ENCODE peak calls at places on chromosomes 13 and 19, in four cellular contexts. I is T-helper 9 cell, B is colonic mucosa, N is cardiac septum. E is an unnamed sample.

GRCh38 chr13:65677906-65678305 is 1552.2 kb downstream of the PCDH9 start:
- DNase-seq in I (no peak), N (no peak), B (no peak), E (no peak)

GRCh38 chr13:36057041-36057440 is 74.1 kb downstream of the DCLK1 start:
- DNase-seq in B (no peak), I (no peak), N (no peak), E (no peak)

GRCh38 chr19:58059003-58059671 is at the start of gene ZNF135:
- DNase-seq in N (peak), B (peak), I (peak), E (no peak)

GRCh38 chr13:37357548-37357947 is 241.0 kb downstream of the POSTN start:
- DNase-seq in I (no peak), B (no peak), N (no peak), E (no peak)

GRCh38 chr13:40031031-40031430 is 375.6 kb downstream of the COG6 start:
- DNase-seq in I (no peak), N (no peak), B (no peak), E (no peak)

GRCh38 chr19:30034321-30034720 is 92.3 kb downstream of the URI1 start:
- DNase-seq in N (no peak), B (no peak), I (no peak), E (no peak)

GRCh38 chr19:56476671-56477428 is at the start of gene ZNF667:
- DNase-seq in I (no peak), B (peak), N (no peak), E (no peak)

GRCh38 chr19:15897026-15897737 is 692 bp downstream of the CYP4F2 start:
- DNase-seq in I (no peak), N (no peak), B (no peak), E (no peak)

GRCh38 chr19:19110410-19111137 is 27.7 kb downstream of the TMEM161A start:
- DNase-seq in N (no peak), B (no peak), I (no peak), E (no peak)

GRCh38 chr13:73259061-73259908 is 200.5 kb downstream of the KLF5 start:
- DNase-seq in I (no peak), N (no peak), B (no peak), E (no peak)

GRCh38 chr19:53879145-53880037 is 2.6 kb upstream of the PRKCG start:
- DNase-seq in B (peak), N (peak), I (peak), E (peak)

GRCh38 chr19:29372461-29372860 is 153.3 kb upstream of the VSTM2B start:
- DNase-seq in I (no peak), N (no peak), B (no peak), E (no peak)

GRCh38 chr13:46593403-46593802 is 40.4 kb downstream of the LRCH1 start:
- DNase-seq in B (no peak), I (peak), N (no peak), E (peak)

GRCh38 chr13:43374621-43375020 is 351.2 kb downstream of the DNAJC15 start:
- DNase-seq in I (no peak), N (no peak), B (no peak), E (no peak)

GRCh38 chr19:36488816-36489138 is 584 bp downstream of the ZNF566 start:
- DNase-seq in I (no peak), N (no peak), B (no peak), E (no peak)

GRCh38 chr19:33794578-33795369 is 1.9 kb upstream of the KCTD15 start:
- DNase-seq in I (no peak), B (no peak), N (no peak), E (no peak)

GRCh38 chr13:65855276-65855675 is 1374.9 kb downstream of the PCDH9 start:
- DNase-seq in N (no peak), I (no peak), B (no peak), E (no peak)

GRCh38 chr13:99758465-99759162 is 213.0 kb downstream of the ZIC5 start:
- DNase-seq in B (no peak), N (no peak), I (no peak), E (no peak)

E was measured in effector memory CD4-positive, alpha-beta T cell.